ENCODE peak calls at places on chromosome X, in nine cellular contexts. E, Y, F, U, O, L, Q, J and S are unnamed samples.

GRCh38 chrX:66756717-66757116 is 117.8 kb upstream of the EDA2R start:
- DNase-seq in E (no peak), Y (no peak), F (no peak), U (no peak), O (no peak), L (no peak), Q (no peak), J (no peak), S (no peak)

GRCh38 chrX:135484636-135485289 is 35.7 kb upstream of the INTS6L start:
- DNase-seq in E (no peak), Y (no peak), F (no peak), U (no peak), O (no peak), L (no peak), Q (peak), J (no peak), S (no peak)

GRCh38 chrX:103782640-103783039 is 6.0 kb downstream of the PLP1 start:
- DNase-seq in E (no peak), Y (no peak), F (no peak), U (no peak), O (no peak), L (no peak), Q (no peak), J (no peak), S (no peak)

GRCh38 chrX:75155454-75155829 is 641 bp downstream of the ABCB7 start:
- DNase-seq in E (no peak), Y (no peak), F (no peak), U (no peak), O (no peak), L (no peak), Q (peak), J (no peak), S (no peak)

GRCh38 chrX:10086683-10087082 is 70.1 kb upstream of the CLCN4 start:
- DNase-seq in E (no peak), Y (no peak), F (no peak), U (no peak), O (no peak), L (no peak), Q (no peak), J (no peak), S (no peak)

GRCh38 chrX:68511255-68511654 is 12.4 kb downstream of the YIPF6 start:
- DNase-seq in E (no peak), Y (no peak), F (no peak), U (no peak), O (no peak), L (peak), Q (peak), J (no peak), S (no peak)

GRCh38 chrX:38806054-38806389 is 4.8 kb downstream of the MID1IP1 start:
- DNase-seq in E (no peak), Y (peak), F (no peak), U (no peak), O (no peak), L (no peak), Q (no peak), J (no peak), S (no peak)

GRCh38 chrX:460823-461640 is 74.3 kb upstream of the PPP2R3B start:
- DNase-seq in E (no peak), Y (no peak), F (peak), U (no peak), O (no peak), L (no peak), Q (no peak), J (no peak), S (peak)

GRCh38 chrX:39725928-39726619 is 371.7 kb downstream of the BCOR start:
- DNase-seq in E (no peak), Y (no peak), F (no peak), U (no peak), O (peak), L (no peak), Q (peak), J (no peak), S (no peak)

GRCh38 chrX:20412871-20413486 is 146.3 kb upstream of the RPS6KA3 start:
- DNase-seq in E (peak), Y (no peak), F (no peak), U (no peak), O (no peak), L (no peak), Q (no peak), J (no peak), S (peak)

GRCh38 chrX:30577362-30577961 is at the start of gene TASL:
- DNase-seq in E (no peak), Y (no peak), F (no peak), U (no peak), O (no peak), L (no peak), Q (no peak), J (peak), S (no peak)
- TF ChIP-seq POLR2A in E (no peak), Y (no peak), F (peak), U (no peak), O (no peak), L (peak), Q (no peak), J (peak), S (no peak)

DNA sequence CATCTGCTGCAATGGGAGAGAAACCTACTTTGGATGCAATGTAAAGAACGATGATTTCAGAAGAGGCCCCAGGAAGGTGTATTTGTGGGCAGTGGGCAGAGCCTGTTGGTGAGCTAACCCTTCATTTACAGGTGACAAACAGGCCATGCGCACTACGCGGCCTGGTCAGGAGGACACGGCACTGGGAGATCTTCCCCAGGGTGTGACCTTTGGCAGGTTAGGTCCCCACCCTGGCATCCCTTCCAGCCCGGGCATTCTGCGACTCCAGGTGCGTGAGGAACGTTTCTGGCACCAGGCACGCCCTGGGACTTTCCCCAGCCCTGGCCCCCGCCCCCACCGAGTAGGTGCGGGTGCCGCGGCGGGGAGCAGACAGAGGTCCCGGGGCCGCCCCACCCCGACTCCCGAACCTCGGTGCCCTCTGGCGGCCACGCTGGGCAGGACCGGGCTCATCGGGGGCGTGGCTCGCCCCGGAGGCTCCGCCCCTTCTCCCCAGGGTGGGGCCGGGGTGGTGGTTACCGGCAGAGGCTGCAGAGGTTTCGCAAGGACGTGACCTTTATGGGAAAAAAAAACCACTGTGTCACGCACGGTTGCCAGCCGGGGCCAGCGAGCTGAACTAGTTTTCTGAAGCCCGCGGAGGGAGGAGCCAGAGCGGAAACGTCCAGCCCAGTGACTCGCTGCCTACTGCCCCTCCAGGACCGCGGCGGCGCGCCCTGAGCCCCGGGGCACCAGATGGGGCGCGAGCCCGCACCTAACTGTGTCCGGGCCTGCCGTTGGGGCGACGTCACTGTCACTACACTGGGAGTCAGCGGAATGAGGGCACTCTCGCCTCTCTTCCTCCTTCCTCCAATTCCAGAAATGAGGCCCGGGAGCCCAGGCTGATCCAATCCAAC is 5.0 kb upstream of the NYX start:
- DNase-seq in E (peak), Y (peak), F (peak), U (peak), O (peak), L (peak), Q (peak), J (peak), S (peak)
- TF ChIP-seq POLR2A in E (no peak), Y (no peak), F (peak), U (no peak), O (no peak), L (no peak), Q (no peak), J (no peak), S (no peak)

DNA sequence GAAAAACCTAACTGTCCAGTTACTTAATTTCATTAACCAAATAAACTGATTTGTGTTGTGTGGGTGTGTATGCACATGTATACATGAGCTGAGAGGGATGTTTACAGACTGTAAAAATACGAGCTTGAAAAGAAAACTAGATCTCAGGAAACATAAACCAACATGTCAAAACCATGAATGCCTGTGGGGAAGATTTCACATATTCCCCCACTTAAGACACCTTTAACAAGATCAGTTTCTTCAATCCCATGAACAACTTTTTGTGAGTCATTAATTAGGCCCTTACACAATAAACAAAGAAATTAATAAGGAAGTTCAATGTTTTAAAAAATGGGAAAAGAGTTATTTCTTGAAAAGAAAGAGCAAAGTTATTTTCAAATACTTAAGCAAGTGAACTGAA is 170.8 kb downstream of the ZNF674 start:
- DNase-seq in E (no peak), Y (no peak), F (no peak), U (no peak), O (no peak), L (no peak), Q (no peak), J (no peak), S (no peak)
- TF ChIP-seq POLR2A in E (no peak), Y (no peak), F (no peak), U (no peak), O (no peak), L (no peak), Q (no peak), J (no peak), S (no peak)

DNA sequence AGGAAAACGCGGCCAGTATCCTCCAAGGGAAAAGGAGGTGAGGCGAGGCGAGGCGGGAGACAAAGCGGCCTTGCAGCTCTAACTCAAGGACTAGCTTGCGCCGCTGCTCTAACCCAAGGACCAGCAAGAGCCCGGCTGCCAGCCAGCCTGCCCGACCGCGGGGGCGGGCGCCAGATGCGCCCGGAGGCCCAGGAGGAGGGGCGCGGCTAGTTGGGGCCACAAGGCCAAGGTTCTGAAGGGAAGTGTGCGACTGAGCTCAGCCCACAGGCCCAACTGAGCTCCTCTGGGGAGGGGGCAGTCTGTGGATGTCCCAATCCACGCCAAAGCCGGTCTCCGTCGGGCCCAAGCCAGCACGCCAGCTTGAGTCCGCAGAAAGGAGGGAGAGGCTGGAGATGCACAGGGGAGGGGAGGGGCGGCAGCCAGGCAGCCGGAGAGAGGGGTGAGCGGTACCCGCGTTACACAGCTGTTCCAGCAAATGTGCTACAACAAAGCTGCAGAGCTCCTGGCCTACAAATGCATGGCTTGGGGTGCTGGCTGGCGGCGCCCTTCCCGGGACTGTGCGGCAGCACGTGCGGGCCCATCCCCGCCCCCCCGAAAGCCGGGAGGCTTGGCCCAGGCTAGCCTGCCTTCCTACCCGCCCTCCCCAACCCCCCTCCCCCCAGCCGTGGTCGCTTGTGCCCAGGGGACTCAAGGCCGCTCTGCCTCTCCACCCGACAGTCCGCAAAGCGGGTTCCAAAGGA is 637 bp downstream of the AMER1 start:
- DNase-seq in E (peak), Y (peak), F (peak), U (peak), O (peak), L (peak), Q (peak), J (peak), S (peak)
- TF ChIP-seq POLR2A in E (no peak), Y (no peak), F (no peak), U (no peak), O (no peak), L (no peak), Q (no peak), J (no peak), S (no peak)

GRCh38 chrX:12906392-12906791 is at the start of gene TLR8:
- DNase-seq in E (no peak), Y (no peak), F (no peak), U (no peak), O (no peak), L (no peak), Q (no peak), J (no peak), S (no peak)
- TF ChIP-seq POLR2A in E (no peak), Y (no peak), F (peak), U (no peak), O (no peak), L (no peak), Q (no peak), J (no peak), S (no peak)

GRCh38 chrX:72238721-72239475 is at the start of gene ERCC6L:
- DNase-seq in E (peak), Y (peak), F (peak), U (peak), O (peak), L (peak), Q (peak), J (peak), S (peak)
- TF ChIP-seq POLR2A in E (no peak), Y (no peak), F (peak), U (no peak), O (peak), L (peak), Q (no peak), J (peak), S (no peak)